ENCODE peak calls at places on chromosomes 16 and 17, in four cellular contexts. U is IMR-90, H is fibroblast of lung, C is astrocyte. A is an unnamed sample.

GRCh38 chr16:14284371-14284770 is 213.3 kb downstream of the MRTFB start:
- DNase-seq in C (no peak), U (no peak), H (no peak), A (no peak)

GRCh38 chr16:50297301-50298074 is 31.1 kb downstream of the ADCY7 start:
- DNase-seq in H (no peak), C (no peak), U (no peak), A (no peak)

GRCh38 chr17:66354981-66355380 is 52.6 kb downstream of the PRKCA start:
- DNase-seq in H (peak; percentile 71), C (peak; percentile 59), U (peak; percentile 73), A (no peak)

GRCh38 chr17:18261146-18261515 is 669 bp downstream of the MIEF2 start:
- DNase-seq in H (peak; percentile 30), U (peak; percentile 44), C (peak; percentile 23), A (peak; percentile 29)

GRCh38 chr17:81599719-81600486 is 37.0 kb downstream of the NPLOC4 start:
- DNase-seq in U (peak; percentile 56), C (peak; percentile 47), H (peak; percentile 33), A (no peak)

GRCh38 chr17:42010898-42011516 is 6.2 kb downstream of the DNAJC7 start:
- DNase-seq in U (peak; percentile 22), H (peak; percentile 34), C (no peak), A (no peak)

GRCh38 chr16:12081048-12081404 is 104.5 kb downstream of the SNX29 start:
- DNase-seq in U (no peak), H (no peak), C (no peak), A (no peak)

GRCh38 chr17:67021196-67021595 is 23.2 kb upstream of the CACNG1 start:
- DNase-seq in C (no peak), H (no peak), U (no peak), A (no peak)

GRCh38 chr16:57533618-57534336 is 2.6 kb downstream of the CCDC102A start:
- DNase-seq in C (no peak), U (no peak), H (no peak), A (no peak)

GRCh38 chr16:3035289-3035971 is 1.3 kb downstream of the BICDL2 start:
- DNase-seq in C (no peak), U (no peak), H (no peak), A (no peak)

GRCh38 chr17:4007346-4008081 is 43.3 kb upstream of the ATP2A3 start:
- DNase-seq in C (no peak), U (no peak), H (no peak), A (no peak)

GRCh38 chr17:16150251-16150859 is 65.0 kb downstream of the NCOR1 start:
- DNase-seq in H (peak; percentile 61), U (peak; percentile 80), C (peak; percentile 73), A (no peak)

GRCh38 chr17:76394166-76394565 is 9.8 kb downstream of the SPHK1 start:
- DNase-seq in H (no peak), C (no peak), U (no peak), A (no peak)

GRCh38 chr17:76805319-76805718 is 62.9 kb upstream of the MGAT5B start:
- DNase-seq in H (peak; percentile 63), U (peak; percentile 34), C (no peak), A (no peak)

GRCh38 chr17:28038802-28039600 is 3.5 kb upstream of the NLK start:
- DNase-seq in C (no peak), H (peak; percentile 54), U (peak; percentile 63), A (no peak)

GRCh38 chr16:70680495-70681381 is 5.1 kb downstream of the MTSS2 start:
- DNase-seq in U (no peak), H (no peak), C (no peak), A (no peak)

GRCh38 chr17:41171881-41172280 is 3.9 kb upstream of the KRTAP4-3 start:
- DNase-seq in C (peak; percentile 8), U (peak; percentile 23), H (no peak), A (no peak)

GRCh38 chr17:75901727-75902126 is 3.0 kb downstream of the MRPL38 start:
- DNase-seq in C (no peak), U (no peak), H (no peak), A (no peak)

GRCh38 chr16:9415588-9415987 is 324.1 kb downstream of the HAPSTR1 start:
- DNase-seq in H (no peak), C (no peak), U (no peak), A (no peak)
- H3K27ac ChIP-seq in H (no peak overlapping the region), C (no peak overlapping the region), U (no peak overlapping the region), A (no peak overlapping the region)

GRCh38 chr17:58508341-58509067 is 5.9 kb downstream of the MTMR4 start:
- DNase-seq in H (no peak), C (no peak), U (no peak), A (no peak)

GRCh38 chr17:58503876-58504275 is 10.6 kb downstream of the MTMR4 start:
- DNase-seq in H (no peak), C (no peak), U (no peak), A (no peak)

GRCh38 chr17:58504826-58505351 is 9.5 kb downstream of the MTMR4 start:
- DNase-seq in C (no peak), U (no peak), H (no peak), A (no peak)

GRCh38 chr17:58507123-58507634 is 7.3 kb downstream of the MTMR4 start:
- DNase-seq in C (no peak), H (peak; percentile 35), U (no peak), A (no peak)

GRCh38 chr17:58506354-58507080 is 7.9 kb downstream of the MTMR4 start:
- DNase-seq in H (no peak), U (peak; percentile 11), C (no peak), A (no peak)
- H3K4me1 ChIP-seq in H (no peaks in the 10 kb centered on the region), U (no peaks in the 10 kb centered on the region), C (peaks cover 7% of the 10 kb centered on the region), A (no peaks in the 10 kb centered on the region)

DNA sequence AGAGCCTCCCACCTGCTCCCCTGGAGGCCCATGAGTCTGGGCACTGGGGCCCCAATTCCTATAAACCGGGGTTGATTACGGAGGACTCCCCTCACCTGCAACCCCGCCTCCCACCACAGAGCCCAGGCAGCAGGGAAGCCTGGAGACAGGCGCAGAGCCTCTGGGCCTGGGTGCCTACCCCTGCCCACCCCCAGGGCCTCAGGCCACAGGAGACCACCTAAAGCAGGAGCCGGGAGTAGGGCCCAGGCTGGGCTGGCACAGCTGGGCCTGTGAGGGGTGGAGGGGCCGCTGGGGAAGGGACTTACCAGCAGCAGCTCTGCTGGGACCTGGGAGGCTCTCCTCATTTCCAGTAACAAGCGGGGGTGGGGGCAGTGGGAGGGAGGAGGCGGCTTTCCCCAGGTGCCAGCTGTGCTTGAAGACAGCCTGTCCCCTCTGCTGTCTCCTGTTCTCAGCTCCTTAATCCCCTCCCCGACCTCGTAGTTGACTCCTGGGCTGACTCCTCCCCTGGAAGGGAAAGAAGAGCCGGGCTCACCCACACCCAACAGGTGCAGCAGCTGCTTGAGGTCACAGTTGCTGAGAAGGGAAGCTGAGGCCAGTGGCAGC is 46.8 kb downstream of the TMEM235 start:
- DNase-seq in C (no peak), U (no peak), H (no peak), A (no peak)
- H3K27me3 ChIP-seq in C (no peaks in the 10 kb centered on the region), U (peaks cover 22% of the 10 kb centered on the region), H (no peaks in the 10 kb centered on the region), A (peaks cover 11% of the 10 kb centered on the region)

GRCh38 chr17:11925271-11926021 is 71.8 kb downstream of the ZNF18 start:
- DNase-seq in C (no peak), U (no peak), H (no peak), A (no peak)
- H3K27ac ChIP-seq in C (no peak overlapping the region), U (no peak overlapping the region), H (no peak overlapping the region), A (no peak overlapping the region)

GRCh38 chr17:79002291-79002690 is 7.3 kb downstream of the CANT1 start:
- DNase-seq in C (no peak), H (no peak), U (no peak), A (no peak)
- H3K4me1 ChIP-seq in C (no peaks in the 10 kb centered on the region), H (no peaks in the 10 kb centered on the region), U (no peaks in the 10 kb centered on the region), A (no peaks in the 10 kb centered on the region)

DNA sequence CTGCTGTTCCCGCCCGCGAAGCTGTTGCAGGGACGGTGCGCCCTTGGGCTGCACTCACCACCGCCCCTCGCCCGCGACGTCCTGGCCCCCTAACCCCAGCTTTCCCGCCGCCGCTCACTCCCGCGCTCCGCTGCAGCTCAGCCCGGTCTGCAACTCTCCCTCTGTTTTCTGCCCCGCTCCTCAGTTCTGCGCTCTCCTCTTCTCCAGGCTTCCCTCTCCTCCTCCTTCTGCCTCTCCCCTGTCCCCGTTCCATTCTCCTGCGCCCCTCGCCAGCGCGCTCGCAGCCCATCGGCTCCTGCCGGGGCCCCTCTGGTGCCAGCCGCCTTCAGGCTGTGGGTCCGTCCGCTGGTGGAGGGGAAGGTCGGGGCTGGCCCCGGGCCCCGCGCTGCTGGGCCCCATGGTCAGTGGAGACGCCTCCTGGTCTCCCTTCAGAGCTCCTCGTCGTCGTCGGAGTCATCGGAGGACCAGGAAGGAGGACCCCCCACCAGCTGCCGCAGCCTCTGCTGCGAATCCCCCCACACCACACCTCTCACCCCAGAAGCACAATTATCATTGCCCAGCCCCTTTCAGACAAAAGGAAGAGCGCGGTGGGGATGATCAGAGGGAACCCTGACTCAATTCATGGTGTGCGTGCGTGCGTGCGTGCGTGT is 223.2 kb upstream of the FOXF1 start:
- DNase-seq in U (no peak), H (no peak), C (no peak), A (no peak)
- H3K27me3 ChIP-seq in U (peaks cover 6% of the 10 kb centered on the region), H (peaks cover 27% of the 10 kb centered on the region), C (peaks cover 81% of the 10 kb centered on the region), A (no peaks in the 10 kb centered on the region)